ENCODE peak calls at places on chromosomes 13 and 19, in ten cellular contexts. W, Z, Y, V, J, F, L, M, K and I are unnamed samples.

GRCh38 chr19:3413796-3414327 is 47.5 kb downstream of the NFIC start:
- DNase-seq in W (no peak), Z (no peak), Y (no peak), V (no peak), J (no peak), F (peak), L (no peak), M (no peak), K (no peak), I (no peak)

GRCh38 chr13:24135674-24136300 is 24.7 kb upstream of the SPATA13 start:
- DNase-seq in W (no peak), Z (no peak), Y (no peak), V (no peak), J (peak), F (no peak), L (no peak), M (no peak), K (no peak), I (no peak)

GRCh38 chr13:65090191-65090590 is 2139.9 kb downstream of the PCDH9 start:
- DNase-seq in W (no peak), Z (no peak), Y (no peak), V (no peak), J (no peak), F (no peak), L (no peak), M (no peak), K (no peak), I (no peak)

GRCh38 chr19:53879145-53880037 is 2.6 kb upstream of the PRKCG start:
- DNase-seq in W (peak), Z (peak), Y (no peak), V (peak), J (peak), F (no peak), L (peak), M (peak), K (peak), I (no peak)

GRCh38 chr19:588758-589692 is 656 bp upstream of the HCN2 start:
- DNase-seq in W (no peak), Z (no peak), Y (no peak), V (no peak), J (no peak), F (peak), L (no peak), M (no peak), K (no peak), I (peak)

GRCh38 chr19:34246340-34246739 is 8.0 kb upstream of the GARRE1 start:
- DNase-seq in W (no peak), Z (no peak), Y (no peak), V (no peak), J (no peak), F (no peak), L (no peak), M (no peak), K (no peak), I (no peak)

GRCh38 chr13:23567792-23568480 is 2.3 kb upstream of the TNFRSF19 start:
- DNase-seq in W (no peak), Z (peak), Y (no peak), V (no peak), J (no peak), F (no peak), L (no peak), M (no peak), K (no peak), I (no peak)

GRCh38 chr13:37175996-37176395 is 70.5 kb upstream of the CSNK1A1L start:
- DNase-seq in W (no peak), Z (peak), Y (peak), V (no peak), J (peak), F (no peak), L (peak), M (peak), K (no peak), I (no peak)